ENCODE peak calls at places on chromosomes 7 and 10, in seven cellular contexts. G, S, W, O, M, V and I are unnamed samples. For H3K27me3, the result is how much of the 10 kb centered on the place peaks cover.

GRCh38 chr7:92043637-92044036 is 90.6 kb downstream of the CYP51A1 start:
- DNase-seq in W (no peak), O (no peak), V (no peak), S (no peak), G (no peak), M (no peak), I (no peak)

GRCh38 chr7:75962607-75963382 is 31.6 kb downstream of the TMEM120A start:
- DNase-seq in S (no peak), G (no peak), V (peak), W (no peak), O (peak), M (no peak), I (peak)

GRCh38 chr10:92868557-92868956 is 20.2 kb downstream of the EXOC6 start:
- DNase-seq in S (no peak), O (no peak), G (no peak), V (no peak), M (no peak), W (no peak), I (no peak)

GRCh38 chr10:56633876-56634452 is 272.9 kb upstream of the ZWINT start:
- DNase-seq in G (no peak), W (no peak), V (no peak), M (no peak), O (no peak), S (no peak), I (no peak)

GRCh38 chr7:134724606-134725005 is 54.8 kb upstream of the CALD1 start:
- DNase-seq in M (no peak), S (peak), O (no peak), G (no peak), V (peak), W (peak), I (no peak)

GRCh38 chr10:122263971-122264370 is 7.1 kb upstream of the BTBD16 start:
- DNase-seq in O (peak), S (no peak), M (peak), V (peak), G (no peak), W (no peak), I (peak)

GRCh38 chr10:87973635-87974034 is 110.2 kb downstream of the PTEN start:
- DNase-seq in M (no peak), O (peak), W (no peak), S (peak), G (no peak), V (peak), I (no peak)

GRCh38 chr7:158746957-158747356 is 42.4 kb upstream of the NCAPG2 start:
- DNase-seq in M (no peak), O (no peak), V (no peak), G (no peak), S (no peak), W (no peak), I (no peak)

GRCh38 chr10:114855776-114856543 is 34.4 kb downstream of the FHIP2A start:
- DNase-seq in M (no peak), O (peak), S (no peak), G (no peak), W (no peak), V (peak), I (no peak)

GRCh38 chr7:108166687-108167086 is 36.5 kb upstream of the LAMB4 start:
- DNase-seq in V (no peak), O (no peak), G (no peak), M (no peak), W (no peak), S (no peak), I (no peak)

GRCh38 chr7:66627151-66627681 is 1.5 kb upstream of the KCTD7 start:
- DNase-seq in M (no peak), O (no peak), W (no peak), V (peak), G (no peak), S (no peak), I (peak)

GRCh38 chr10:11861341-11861740 is 38.2 kb downstream of the PROSER2 start:
- DNase-seq in G (no peak), V (no peak), O (no peak), M (no peak), S (no peak), W (no peak), I (no peak)

GRCh38 chr10:119504651-119505050 is 37.9 kb downstream of the RGS10 start:
- DNase-seq in G (no peak), V (no peak), O (no peak), W (no peak), S (no peak), M (no peak), I (no peak)

GRCh38 chr7:55280031-55280454 is 85.1 kb upstream of the LANCL2 start:
- DNase-seq in V (peak), O (peak), S (peak), W (peak), M (peak), G (peak), I (peak)

GRCh38 chr7:24115661-24116060 is 168.3 kb upstream of the NPY start:
- DNase-seq in W (no peak), M (no peak), G (no peak), V (no peak), S (no peak), O (peak), I (no peak)

DNA sequence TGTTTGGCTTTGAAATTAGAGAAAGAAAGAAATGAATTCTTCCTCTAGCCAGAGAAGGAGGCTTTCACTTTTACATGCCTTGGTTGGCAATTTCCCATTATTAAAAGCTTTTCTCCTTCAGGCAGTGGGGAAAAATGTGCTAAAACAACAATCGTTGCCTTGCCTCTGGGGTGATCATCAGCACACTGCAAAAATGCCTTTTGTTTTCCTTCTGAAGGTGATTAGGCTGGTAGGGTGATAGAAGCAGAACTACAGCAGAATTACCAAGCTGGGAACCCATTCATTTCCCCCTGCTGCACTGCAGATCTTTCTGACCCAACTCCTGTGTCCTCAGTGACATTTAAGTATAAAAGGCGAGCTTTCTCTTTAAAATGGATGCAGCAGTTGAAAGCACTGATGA is 22.2 kb downstream of the ANK3 start:
- DNase-seq in V (no peak), S (peak), M (no peak), G (no peak), O (no peak), W (no peak), I (no peak)
- H3K4me3 ChIP-seq in V (no peak), S (no peak), M (no peak), G (no peak), O (no peak), W (no peak), I (no peak)

GRCh38 chr7:77565917-77566316 is 28.8 kb downstream of the PTPN12 start:
- DNase-seq in O (peak), W (no peak), G (no peak), M (no peak), S (no peak), V (peak), I (no peak)

GRCh38 chr7:77566421-77566820 is 29.3 kb downstream of the PTPN12 start:
- DNase-seq in M (no peak), G (no peak), O (no peak), V (no peak), S (peak), W (no peak), I (no peak)

GRCh38 chr7:77571791-77572190 is 34.7 kb downstream of the PTPN12 start:
- DNase-seq in G (no peak), V (no peak), W (no peak), M (no peak), O (no peak), S (no peak), I (no peak)

GRCh38 chr7:77570330-77571011 is 33.4 kb downstream of the PTPN12 start:
- DNase-seq in S (peak), G (no peak), O (peak), V (peak), M (no peak), W (no peak), I (peak)

DNA sequence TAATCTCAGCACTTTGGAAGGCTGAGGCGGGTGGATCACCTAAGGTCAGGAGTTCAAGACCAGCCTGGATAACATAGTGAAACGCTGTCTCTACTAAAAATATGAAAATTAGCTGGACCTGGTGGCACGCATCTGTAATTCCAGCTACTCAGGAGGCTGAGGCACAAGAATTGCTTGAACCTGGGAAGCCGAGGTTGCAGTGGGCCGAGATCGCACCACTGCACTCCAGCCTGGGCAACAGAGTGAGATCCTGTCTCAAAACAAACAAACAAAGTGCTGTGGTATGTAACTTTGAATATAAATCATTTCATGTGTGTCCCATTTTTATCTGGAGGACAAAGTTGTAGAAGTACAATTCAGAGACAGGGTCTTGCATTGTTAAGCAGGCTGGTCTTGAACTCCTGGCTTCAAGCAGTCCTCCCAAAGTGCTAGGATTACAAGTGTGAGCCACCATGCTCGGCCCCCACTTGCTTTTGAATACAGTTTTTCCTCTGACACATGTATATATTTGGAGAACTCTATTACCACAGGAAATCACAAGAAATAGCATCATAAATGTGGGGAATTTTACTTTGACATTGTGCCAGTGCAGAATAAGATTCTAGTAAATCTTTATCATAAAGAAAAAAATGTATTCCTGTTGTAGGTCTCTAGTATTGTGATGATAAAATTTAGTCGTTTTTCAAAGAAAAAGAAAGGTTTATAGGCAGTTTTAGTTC is 32.6 kb downstream of the PTPN12 start:
- DNase-seq in M (no peak), W (no peak), G (no peak), O (peak), S (no peak), V (peak), I (no peak)
- H3K27ac ChIP-seq in M (no peak), W (no peak), G (no peak), O (peak), S (no peak), V (peak), I (no peak)

GRCh38 chr7:107165341-107165740 is 3.5 kb upstream of the HBP1 start:
- DNase-seq in W (no peak), G (no peak), V (no peak), S (peak), O (no peak), M (no peak), I (no peak)
- H3K27me3 ChIP-seq in W (under half), G (under half), V (under half), S (under half), O (under half), M (under half), I (under half)

GRCh38 chr7:16396766-16397496 is 24.4 kb downstream of the CRPPA start:
- DNase-seq in O (peak), S (no peak), M (no peak), W (no peak), V (peak), G (no peak), I (no peak)
- H3K4me3 ChIP-seq in O (no peak), S (peak), M (no peak), W (no peak), V (no peak), G (no peak), I (no peak)

GRCh38 chr10:69816536-69816935 is 14.8 kb downstream of the COL13A1 start:
- DNase-seq in M (no peak), V (no peak), O (no peak), W (no peak), S (no peak), G (no peak), I (no peak)

GRCh38 chr10:69816963-69817605 is 15.4 kb downstream of the COL13A1 start:
- DNase-seq in V (no peak), W (no peak), M (no peak), O (no peak), G (no peak), S (no peak), I (no peak)

GRCh38 chr10:69815099-69815498 is 13.4 kb downstream of the COL13A1 start:
- DNase-seq in M (no peak), W (no peak), S (no peak), G (no peak), V (no peak), O (no peak), I (no peak)

GRCh38 chr10:69813632-69814031 is 11.9 kb downstream of the COL13A1 start:
- DNase-seq in S (no peak), G (no peak), W (no peak), O (no peak), V (no peak), M (no peak), I (no peak)

GRCh38 chr10:69814251-69814650 is 12.5 kb downstream of the COL13A1 start:
- DNase-seq in G (no peak), W (no peak), M (no peak), S (no peak), V (no peak), O (no peak), I (no peak)
- H3K27ac ChIP-seq in G (no peak), W (no peak), M (no peak), S (no peak), V (no peak), O (no peak), I (no peak)

DNA sequence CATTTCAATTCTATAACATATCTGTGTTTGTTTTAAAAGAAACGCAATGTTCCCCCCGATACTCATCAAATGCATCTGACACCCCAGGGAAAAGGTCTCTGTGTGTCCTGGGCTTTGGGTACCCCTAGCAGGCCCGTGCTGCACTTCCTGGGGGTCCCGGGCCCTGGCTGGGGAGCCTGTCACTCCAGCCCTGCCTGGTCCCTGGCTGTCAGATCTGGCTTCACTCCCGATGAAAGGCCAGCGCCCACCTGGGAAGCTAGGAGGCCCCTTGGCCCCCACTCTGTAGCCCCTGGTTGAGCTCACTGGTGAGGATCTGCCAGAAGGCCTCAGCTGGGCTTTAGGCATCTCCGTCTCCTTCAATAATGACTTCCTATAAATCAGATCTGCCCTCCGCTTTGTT is 63.9 kb downstream of the GOLGA7B start:
- DNase-seq in S (no peak), V (no peak), M (no peak), G (no peak), W (no peak), O (no peak), I (no peak)
- H3K27me3 ChIP-seq in S (under half), V (under half), M (under half), G (under half), W (under half), O (under half), I (under half)

DNA sequence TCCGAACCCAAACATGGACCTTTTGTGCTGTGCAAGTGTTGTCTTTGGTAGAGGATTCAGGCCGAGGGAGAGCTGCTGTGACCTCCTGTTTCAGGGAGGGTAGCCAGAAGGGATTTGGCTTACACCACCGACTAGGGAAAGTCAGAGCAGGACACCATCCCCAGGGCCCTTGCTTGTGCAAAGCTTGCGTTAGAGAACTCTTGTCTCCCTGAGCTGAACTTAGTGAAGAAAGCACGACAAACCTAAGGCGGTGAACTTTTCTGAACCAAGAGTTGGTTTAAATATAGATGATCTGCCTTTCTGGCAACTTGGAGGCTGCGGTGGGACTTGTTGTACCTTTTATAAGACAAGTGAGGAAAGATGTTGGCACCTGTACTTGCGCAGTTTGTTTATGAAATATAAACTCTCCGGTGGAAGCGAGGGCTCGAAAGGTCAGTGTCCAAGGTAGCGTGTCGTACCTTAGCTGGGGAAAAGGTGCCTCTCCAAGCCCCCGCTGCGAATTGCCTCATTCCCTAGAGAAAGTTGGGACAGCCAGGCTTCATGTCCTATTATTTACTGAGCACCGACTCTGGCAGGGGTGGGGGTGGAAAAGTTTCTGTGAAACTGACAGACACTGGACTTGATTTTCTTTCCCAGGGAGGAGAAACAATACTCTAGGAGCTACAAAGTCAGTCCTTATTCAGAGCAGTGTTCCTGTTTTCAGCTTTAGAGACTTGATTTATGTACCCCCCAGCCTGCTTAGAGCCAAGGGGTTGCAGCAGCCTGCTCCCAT is 31.6 kb downstream of the WBP1L start:
- DNase-seq in G (peak), S (no peak), M (no peak), W (no peak), O (no peak), V (peak), I (no peak)
- H3K4me3 ChIP-seq in G (peak), S (no peak), M (peak), W (no peak), O (peak), V (no peak), I (peak)